ENCODE peak calls at places on chromosomes 11 and 22, in nine cellular contexts. O is bronchial epithelial cell; D is hepatocyte; E is lower lobe of right lung; L is astrocyte; X is pancreas; K is cardiac fibroblast; G is lower leg skin; J is CD8-positive, alpha-beta T cell. U is an unnamed sample.

GRCh38 chr11:110909331-110909730 is 197.1 kb upstream of the ARHGAP20 start:
- DNase-seq in O (peak), D (no peak), E (no peak), L (no peak), X (no peak), K (no peak), G (no peak), J (no peak), U (no peak)

GRCh38 chr11:102345923-102346322 is 1.1 kb upstream of the BIRC2 start:
- DNase-seq in O (peak), D (peak), E (no peak), L (peak), X (no peak), K (peak), G (no peak), J (peak), U (peak)

GRCh38 chr11:112222303-112222702 is 3.9 kb upstream of the PTS start:
- DNase-seq in O (no peak), D (no peak), E (no peak), L (no peak), X (no peak), K (no peak), G (no peak), J (no peak), U (no peak)

GRCh38 chr11:12765428-12765827 is 91.2 kb downstream of the TEAD1 start:
- DNase-seq in O (no peak), D (peak), E (no peak), L (no peak), X (no peak), K (peak), G (no peak), J (no peak), U (no peak)

GRCh38 chr22:50114221-50114981 is 24.6 kb downstream of the MOV10L1 start:
- DNase-seq in O (peak), D (peak), E (peak), L (peak), X (no peak), K (peak), G (peak), J (no peak), U (no peak)

GRCh38 chr11:22343411-22344032 is 5.3 kb downstream of the SLC17A6 start:
- DNase-seq in O (no peak), D (no peak), E (no peak), L (no peak), X (no peak), K (no peak), G (no peak), J (no peak), U (no peak)

GRCh38 chr11:69636512-69636866 is 4.5 kb upstream of the CCND1 start:
- DNase-seq in O (peak), D (peak), E (peak), L (peak), X (peak), K (peak), G (peak), J (no peak), U (no peak)

GRCh38 chr22:45009881-45010531 is at the start of gene PHF21B:
- DNase-seq in O (no peak), D (peak), E (no peak), L (no peak), X (peak), K (peak), G (no peak), J (no peak), U (no peak)

GRCh38 chr11:37107415-37107814 is 509.4 kb upstream of the RAG2 start:
- DNase-seq in O (no peak), D (no peak), E (no peak), L (no peak), X (no peak), K (no peak), G (no peak), J (no peak), U (no peak)

GRCh38 chr22:20080776-20081654 is 974 bp downstream of the DGCR8 start:
- DNase-seq in O (peak), D (peak), E (peak), L (peak), X (peak), K (peak), G (peak), J (no peak), U (no peak)

GRCh38 chr11:12963789-12964536 is 45.2 kb upstream of the RASSF10 start:
- DNase-seq in O (peak), D (peak), E (peak), L (no peak), X (peak), K (peak), G (peak), J (peak), U (no peak)

GRCh38 chr22:48888466-48889208 is 939.0 kb downstream of the BRD1 start:
- DNase-seq in O (no peak), D (no peak), E (peak), L (no peak), X (no peak), K (no peak), G (peak), J (no peak), U (no peak)

GRCh38 chr11:88354909-88355308 is 17.4 kb upstream of the CTSC start:
- DNase-seq in O (no peak), D (no peak), E (no peak), L (no peak), X (no peak), K (no peak), G (no peak), J (no peak), U (no peak)

GRCh38 chr11:130369141-130369691 is 54.5 kb upstream of the ZBTB44 start:
- DNase-seq in O (no peak), D (no peak), E (no peak), L (no peak), X (no peak), K (no peak), G (no peak), J (no peak), U (no peak)

GRCh38 chr11:83092488-83093384 is 21.0 kb upstream of the RAB30 start:
- DNase-seq in O (peak), D (peak), E (no peak), L (no peak), X (peak), K (peak), G (no peak), J (no peak), U (peak)

GRCh38 chr22:38869663-38870062 is 2.4 kb downstream of the CBX6 start:
- DNase-seq in O (no peak), D (peak), E (peak), L (no peak), X (no peak), K (no peak), G (peak), J (no peak), U (no peak)

GRCh38 chr11:79080506-79080905 is 360.3 kb downstream of the TENM4 start:
- DNase-seq in O (no peak), D (peak), E (no peak), L (no peak), X (no peak), K (no peak), G (no peak), J (no peak), U (no peak)

GRCh38 chr11:59550842-59551650 is 39.7 kb downstream of the OR4D9 start:
- DNase-seq in O (peak), D (peak), E (peak), L (peak), X (peak), K (peak), G (peak), J (peak), U (peak)

GRCh38 chr11:75946531-75947530 is 131.8 kb downstream of the UVRAG start:
- DNase-seq in O (peak), D (peak), E (no peak), L (peak), X (no peak), K (peak), G (no peak), J (no peak), U (no peak)

GRCh38 chr11:116170526-116171120 is 602.2 kb downstream of the BUD13 start:
- DNase-seq in O (no peak), D (no peak), E (no peak), L (no peak), X (no peak), K (no peak), G (peak), J (no peak), U (no peak)
- TF ChIP-seq CTCF in O (no peak), D (peak), E (peak), L (no peak), X (no peak), K (no peak), G (no peak), J (no peak), U (peak)

DNA sequence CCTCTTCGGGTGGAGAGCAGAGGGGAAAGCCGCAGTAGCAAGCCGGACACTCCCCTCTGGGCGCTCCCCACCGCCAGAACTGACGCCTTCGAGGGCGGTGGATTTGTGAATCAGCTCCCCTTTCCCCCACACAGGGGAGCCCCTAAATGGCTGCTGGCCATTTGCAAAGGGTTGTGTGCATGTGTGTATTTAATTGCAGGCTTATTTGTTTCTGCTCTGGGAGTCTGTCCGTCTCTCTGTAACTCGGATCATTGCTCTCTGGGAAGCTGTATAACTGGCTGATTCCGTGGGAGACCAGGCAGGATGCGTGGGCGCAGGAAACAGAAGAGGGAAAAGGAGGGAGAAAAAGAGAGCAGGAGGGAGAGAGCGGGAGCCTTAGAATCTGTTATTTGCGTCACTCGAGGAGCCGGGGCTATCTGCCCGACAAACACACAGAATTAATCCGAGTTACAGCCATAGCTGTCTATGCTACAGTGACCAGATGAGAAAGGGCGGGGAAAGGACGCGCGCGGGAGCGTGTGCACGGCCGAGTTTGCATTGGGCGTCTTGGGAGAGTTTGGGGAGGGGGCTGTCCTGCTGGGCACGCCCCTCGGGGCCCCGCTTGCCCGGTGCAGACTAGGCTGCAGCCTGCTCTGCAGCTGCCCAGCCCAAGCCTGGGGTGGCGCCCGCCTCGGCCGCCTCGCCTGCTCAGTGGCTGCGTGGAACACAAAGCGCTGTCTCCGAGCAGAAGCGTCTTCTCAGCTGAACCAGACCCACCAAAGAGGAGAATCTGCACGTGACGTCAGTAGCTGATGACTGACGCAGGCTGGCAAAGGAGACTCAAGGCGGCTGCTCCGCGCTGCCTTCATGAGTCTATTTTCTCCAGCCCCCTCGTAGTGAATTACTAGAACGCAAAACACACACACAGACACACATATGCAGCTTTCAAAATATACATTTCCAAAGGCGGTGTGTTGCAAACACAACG is 105.3 kb upstream of the HSD17B12 start:
- DNase-seq in O (no peak), D (peak), E (no peak), L (peak), X (no peak), K (peak), G (no peak), J (no peak), U (no peak)
- H3K4me3 ChIP-seq in O (no peak), D (peak), E (peak), L (peak), X (no peak), K (peak), G (no peak), J (no peak), U (peak)

GRCh38 chr11:47127213-47127612 is 49.5 kb downstream of the ARFGAP2 start:
- DNase-seq in O (no peak), D (no peak), E (no peak), L (no peak), X (peak), K (no peak), G (no peak), J (no peak), U (no peak)

GRCh38 chr11:47123094-47123493 is 53.6 kb downstream of the ARFGAP2 start:
- DNase-seq in O (no peak), D (no peak), E (no peak), L (no peak), X (no peak), K (no peak), G (no peak), J (no peak), U (no peak)

GRCh38 chr11:47121731-47122130 is 54.9 kb downstream of the ARFGAP2 start:
- DNase-seq in O (no peak), D (no peak), E (no peak), L (no peak), X (no peak), K (no peak), G (no peak), J (no peak), U (no peak)

GRCh38 chr11:47125083-47125482 is 51.6 kb downstream of the ARFGAP2 start:
- DNase-seq in O (no peak), D (no peak), E (no peak), L (no peak), X (no peak), K (no peak), G (no peak), J (no peak), U (no peak)

GRCh38 chr11:47124675-47125074 is 52.0 kb downstream of the ARFGAP2 start:
- DNase-seq in O (no peak), D (no peak), E (no peak), L (no peak), X (no peak), K (no peak), G (no peak), J (no peak), U (no peak)
- TF ChIP-seq CTCF in O (no peak), D (no peak), E (no peak), L (no peak), X (no peak), K (no peak), G (no peak), J (no peak), U (no peak)

GRCh38 chr11:33997473-33998347 is 53.8 kb upstream of the CAPRIN1 start:
- DNase-seq in O (peak), D (no peak), E (no peak), L (no peak), X (no peak), K (no peak), G (no peak), J (no peak), U (no peak)
- H3K4me3 ChIP-seq in O (no peak), D (no peak), E (no peak), L (no peak), X (no peak), K (no peak), G (no peak), J (no peak), U (peak)

GRCh38 chr11:35717043-35717442 is 54.5 kb downstream of the TRIM44 start:
- DNase-seq in O (peak), D (no peak), E (no peak), L (no peak), X (no peak), K (no peak), G (no peak), J (no peak), U (no peak)
- TF ChIP-seq CTCF in O (no peak), D (no peak), E (no peak), L (no peak), X (no peak), K (no peak), G (no peak), J (no peak), U (peak)

DNA sequence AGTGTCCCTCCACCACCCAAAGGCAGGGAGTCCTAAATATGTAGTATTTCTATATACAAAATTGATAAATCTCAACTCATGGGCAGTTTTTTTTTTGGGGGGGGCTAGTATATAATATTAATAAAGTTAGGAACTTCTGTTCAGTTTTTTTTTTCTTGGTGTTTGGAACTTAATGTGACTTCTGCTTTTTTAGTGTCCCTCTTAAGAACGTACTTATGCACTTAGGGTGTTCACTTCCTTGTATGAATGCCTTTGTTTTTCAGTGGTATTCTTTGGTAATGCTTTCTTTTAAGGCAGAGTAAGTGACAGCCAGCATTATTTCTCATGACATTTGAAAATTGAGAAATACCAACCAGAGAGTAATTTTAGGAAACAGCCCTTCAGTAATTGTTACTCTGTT is 2.3 kb downstream of the GRK3 start:
- DNase-seq in O (no peak), D (no peak), E (no peak), L (no peak), X (no peak), K (no peak), G (no peak), J (no peak), U (no peak)
- H3K4me3 ChIP-seq in O (no peak), D (no peak), E (peak), L (no peak), X (no peak), K (no peak), G (no peak), J (no peak), U (no peak)